ENCODE peak calls at places on chromosomes 11 and 22, in four cellular contexts. M is neuronal stem cell, L is right atrium auricular region, X is psoas muscle. I is an unnamed sample. For H3K4me1, the result is how much of the 10 kb centered on the place peaks cover.

GRCh38 chr22:46362221-46362933 is 26.9 kb downstream of the TRMU start:
- DNase-seq in M (no peak), L (no peak), X (no peak), I (no peak)

GRCh38 chr11:118917488-118918127 is 8.1 kb downstream of the BCL9L start:
- DNase-seq in M (no peak), L (peak), X (peak), I (peak)

GRCh38 chr22:49930596-49931412 is 12.4 kb downstream of the CRELD2 start:
- DNase-seq in M (no peak), L (peak), X (peak), I (peak)

GRCh38 chr11:126112547-126112946 is 49.9 kb upstream of the CDON start:
- DNase-seq in M (no peak), L (peak), X (peak), I (no peak)

GRCh38 chr22:35539910-35540599 is 576 bp upstream of the RASD2 start:
- DNase-seq in M (peak), L (no peak), X (peak), I (peak)

GRCh38 chr22:21927174-21927823 is 25.3 kb downstream of the PPM1F start:
- DNase-seq in M (no peak), L (no peak), X (no peak), I (no peak)

GRCh38 chr11:57560146-57560545 is 7.3 kb downstream of the UBE2L6 start:
- DNase-seq in M (no peak), L (no peak), X (no peak), I (no peak)

GRCh38 chr11:30935861-30936260 is 349.7 kb upstream of the MPPED2 start:
- DNase-seq in M (no peak), L (no peak), X (no peak), I (no peak)

GRCh38 chr22:29311468-29312217 is 3.9 kb downstream of the RASL10A start:
- DNase-seq in M (no peak), L (no peak), X (no peak), I (no peak)

DNA sequence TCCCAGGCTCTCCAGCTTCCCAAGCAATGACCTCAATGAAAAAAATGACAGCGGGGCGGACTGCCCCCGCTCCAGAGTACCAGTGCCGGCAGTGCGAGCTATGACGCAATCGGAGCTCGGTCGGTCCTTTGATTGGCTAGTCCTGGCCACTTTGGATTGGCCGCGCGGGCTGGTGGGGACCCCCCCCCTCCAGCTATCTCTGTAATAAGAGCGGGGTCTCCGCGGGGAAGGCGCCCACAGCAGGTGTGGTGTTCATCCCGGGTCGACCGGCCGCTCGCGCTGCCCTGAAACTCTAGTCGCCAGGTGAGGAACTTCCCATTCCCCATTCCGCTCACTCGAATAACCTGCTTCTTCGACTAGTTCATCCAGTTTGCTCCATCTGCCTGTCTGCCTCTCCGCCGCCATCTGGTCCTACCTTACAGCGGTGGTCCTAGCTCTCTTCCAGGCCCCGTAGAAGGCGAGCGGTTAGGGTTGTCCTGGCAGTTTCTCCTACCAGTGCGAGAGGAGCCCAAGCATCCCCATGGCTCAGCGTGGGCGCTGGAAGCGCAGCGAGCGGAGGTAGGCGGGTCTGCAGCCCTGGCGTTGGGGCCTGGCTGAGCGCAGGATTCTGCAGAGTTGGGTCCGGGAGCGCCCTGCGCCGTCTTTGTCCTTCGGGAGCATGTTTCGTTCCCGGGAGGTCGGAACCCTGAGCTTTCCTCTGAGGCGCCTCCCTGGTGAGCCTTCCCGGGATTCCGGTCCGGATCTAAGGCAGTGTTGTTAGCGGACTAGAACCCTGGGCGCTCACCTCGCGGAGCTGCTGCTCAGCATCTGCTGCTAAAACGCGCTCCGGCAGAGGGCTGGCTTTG is at the start of gene CALCB:
- DNase-seq in M (peak), L (no peak), X (no peak), I (no peak)
- H3K4me3 ChIP-seq in M (peak), L (peak), X (peak), I (peak)

GRCh38 chr22:45240810-45241631 is at the start of gene KIAA0930:
- DNase-seq in M (peak), L (peak), X (peak), I (peak)
- H3K27ac ChIP-seq in M (no peak), L (peak), X (peak), I (peak)

GRCh38 chr22:31626427-31627150 is 35.4 kb downstream of the PISD start:
- DNase-seq in M (no peak), L (no peak), X (no peak), I (no peak)
- H3K4me1 ChIP-seq in M (under half), L (half or more), X (under half), I (under half)

GRCh38 chr11:66314561-66315497 is 2.0 kb downstream of the CD248 start:
- DNase-seq in M (no peak), L (no peak), X (no peak), I (no peak)
- H3K4me3 ChIP-seq in M (no peak), L (peak), X (peak), I (no peak)

DNA sequence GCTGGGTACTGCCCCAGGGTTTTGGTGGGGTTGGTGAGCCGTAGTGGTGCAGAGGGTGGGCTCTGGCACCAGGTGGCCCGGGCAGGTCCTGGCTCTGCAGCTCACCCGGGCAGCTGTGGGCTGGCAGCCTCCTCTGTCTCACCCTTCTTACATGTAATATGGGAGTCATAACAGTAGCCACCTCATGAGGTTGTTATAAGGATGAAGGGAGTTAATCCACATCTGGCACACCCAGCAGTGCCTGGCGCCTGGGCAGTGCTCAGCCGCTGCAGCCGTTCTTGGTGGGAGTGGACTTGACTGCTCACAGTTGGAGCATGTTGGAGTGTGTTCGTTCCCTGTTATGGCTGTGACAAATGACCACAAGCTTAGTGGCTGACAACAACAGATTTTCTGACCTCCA is 28.7 kb downstream of the IGHMBP2 start:
- DNase-seq in M (no peak), L (no peak), X (no peak), I (no peak)
- H3K27ac ChIP-seq in M (no peak), L (no peak), X (no peak), I (no peak)